ENCODE peak calls at places on chromosomes 1 and 21, in eight cellular contexts. F, N, T, I, C, G, B and M are unnamed samples. For H3K4me1, the result is how much of the 10 kb centered on the place peaks cover.

GRCh38 chr1:207223162-207223561 is 98.3 kb upstream of the CD55 start:
- DNase-seq in F (no peak), N (no peak), T (no peak), I (no peak), C (no peak), G (no peak), B (no peak), M (no peak)

GRCh38 chr1:22736496-22737088 is 26.0 kb downstream of the EPHB2 start:
- DNase-seq in F (no peak), N (no peak), T (no peak), I (no peak), C (no peak), G (no peak), B (no peak), M (no peak)

GRCh38 chr1:225845633-225846259 is 35.8 kb downstream of the EPHX1 start:
- DNase-seq in F (peak), N (no peak), T (peak), I (peak), C (peak), G (peak), B (peak), M (peak)

GRCh38 chr1:55916480-55916879 is 662.9 kb downstream of the PLPP3 start:
- DNase-seq in F (no peak), N (no peak), T (peak), I (no peak), C (no peak), G (no peak), B (no peak), M (no peak)

GRCh38 chr1:42380617-42381423 is at the start of gene RIMKLA:
- DNase-seq in F (peak), N (peak), T (peak), I (peak), C (peak), G (peak), B (no peak), M (peak)

GRCh38 chr1:174000274-174000852 is 21.8 kb downstream of the RC3H1 start:
- DNase-seq in F (no peak), N (no peak), T (peak), I (no peak), C (no peak), G (no peak), B (no peak), M (no peak)

GRCh38 chr1:22888320-22889075 is 84.2 kb downstream of the LACTBL1 start:
- DNase-seq in F (no peak), N (no peak), T (peak), I (no peak), C (no peak), G (no peak), B (no peak), M (no peak)

GRCh38 chr1:81606656-81607055 is 194.1 kb upstream of the ADGRL2 start:
- DNase-seq in F (no peak), N (no peak), T (no peak), I (no peak), C (no peak), G (no peak), B (no peak), M (no peak)

GRCh38 chr1:9766759-9767442 is 56.9 kb downstream of the CLSTN1 start:
- DNase-seq in F (no peak), N (no peak), T (peak), I (no peak), C (no peak), G (no peak), B (no peak), M (no peak)

GRCh38 chr1:206717237-206717989 is 32.7 kb downstream of the MAPKAPK2 start:
- DNase-seq in F (no peak), N (no peak), T (no peak), I (no peak), C (no peak), G (no peak), B (peak), M (no peak)

GRCh38 chr21:45612096-45613019 is 31.2 kb upstream of the PCBP3 start:
- DNase-seq in F (no peak), N (no peak), T (peak), I (no peak), C (no peak), G (no peak), B (no peak), M (no peak)

GRCh38 chr1:118012725-118013124 is 83.2 kb downstream of the WDR3 start:
- DNase-seq in F (no peak), N (no peak), T (no peak), I (no peak), C (no peak), G (no peak), B (no peak), M (no peak)

GRCh38 chr1:42173155-42173933 is 8.8 kb upstream of the GUCA2A start:
- DNase-seq in F (peak), N (peak), T (peak), I (peak), C (no peak), G (peak), B (peak), M (peak)

GRCh38 chr1:83574749-83575148 is 424.2 kb downstream of the TTLL7 start:
- DNase-seq in F (no peak), N (no peak), T (no peak), I (no peak), C (no peak), G (no peak), B (no peak), M (no peak)

GRCh38 chr1:117416004-117416403 is 48.8 kb downstream of the MAN1A2 start:
- DNase-seq in F (no peak), N (no peak), T (peak), I (no peak), C (no peak), G (no peak), B (no peak), M (no peak)

GRCh38 chr21:26177187-26177586 is 6.6 kb upstream of the APP start:
- DNase-seq in F (peak), N (no peak), T (no peak), I (no peak), C (no peak), G (peak), B (no peak), M (peak)

GRCh38 chr1:153616144-153616884 is at the start of gene S100A14:
- DNase-seq in F (no peak), N (no peak), T (no peak), I (peak), C (no peak), G (no peak), B (no peak), M (no peak)

DNA sequence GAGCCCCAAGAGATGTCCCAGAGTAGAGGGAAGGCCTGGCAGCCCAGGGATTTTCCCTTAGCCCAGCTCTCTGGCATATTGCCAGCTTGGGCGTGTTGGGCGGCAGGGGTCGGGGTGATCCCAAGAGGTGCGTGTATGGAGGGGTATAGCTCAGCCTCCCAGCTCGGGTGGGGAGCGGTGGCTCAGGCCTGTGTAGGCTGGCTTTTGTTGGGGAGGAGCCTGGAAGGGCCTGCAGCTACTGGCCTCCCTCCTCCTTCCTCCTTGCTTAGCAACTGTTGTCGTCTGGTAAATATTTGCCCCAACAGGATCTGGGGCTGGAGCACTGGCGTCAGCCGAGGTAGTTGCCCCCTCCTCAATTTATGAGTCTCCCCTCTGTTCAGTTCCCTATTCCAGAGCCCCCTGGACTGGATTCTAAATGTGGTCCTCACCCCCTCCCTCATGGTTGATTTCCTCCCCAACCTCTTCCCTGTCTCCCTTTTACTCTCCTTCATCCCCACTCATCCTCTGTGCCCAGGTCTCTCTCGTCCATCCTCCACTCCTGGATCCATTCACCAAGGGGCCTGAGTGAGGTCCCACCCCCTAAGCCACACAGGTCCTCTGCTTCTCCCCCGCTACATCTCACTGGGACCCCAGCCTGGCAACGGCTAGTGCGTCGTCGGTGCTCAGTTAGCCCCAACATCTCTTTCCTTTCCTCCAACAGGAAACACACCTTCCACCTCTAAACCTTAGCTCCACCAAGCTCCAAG is 10.3 kb upstream of the LMNA start:
- DNase-seq in F (peak), N (no peak), T (peak), I (peak), C (peak), G (peak), B (no peak), M (no peak)
- H3K4me1 ChIP-seq in F (half or more), N (under half), T (under half), I (under half), C (half or more), G (half or more), B (under half), M (under half)

GRCh38 chr1:201510734-201511133 is 3.8 kb upstream of the CSRP1 start:
- DNase-seq in F (no peak), N (no peak), T (no peak), I (no peak), C (no peak), G (no peak), B (peak), M (no peak)
- H3K4me1 ChIP-seq in F (under half), N (under half), T (under half), I (under half), C (under half), G (under half), B (half or more), M (under half)

GRCh38 chr1:70874063-70874462 is 173.6 kb downstream of the PTGER3 start:
- DNase-seq in F (no peak), N (no peak), T (no peak), I (no peak), C (no peak), G (no peak), B (no peak), M (no peak)

GRCh38 chr1:70874826-70875225 is 172.8 kb downstream of the PTGER3 start:
- DNase-seq in F (no peak), N (no peak), T (no peak), I (no peak), C (no peak), G (no peak), B (no peak), M (no peak)

GRCh38 chr1:70871790-70872189 is 175.8 kb downstream of the PTGER3 start:
- DNase-seq in F (no peak), N (no peak), T (no peak), I (no peak), C (no peak), G (no peak), B (no peak), M (no peak)

GRCh38 chr1:70877343-70877742 is 170.3 kb downstream of the PTGER3 start:
- DNase-seq in F (no peak), N (no peak), T (no peak), I (no peak), C (no peak), G (no peak), B (no peak), M (no peak)
- H3K4me1 ChIP-seq in F (under half), N (under half), T (under half), I (under half), C (under half), G (under half), B (under half), M (under half)

GRCh38 chr1:237713886-237714285 is 176.8 kb downstream of the ZP4 start:
- DNase-seq in F (no peak), N (no peak), T (peak), I (no peak), C (no peak), G (no peak), B (no peak), M (no peak)

GRCh38 chr1:237712082-237712481 is 178.6 kb downstream of the ZP4 start:
- DNase-seq in F (no peak), N (no peak), T (no peak), I (no peak), C (no peak), G (no peak), B (no peak), M (no peak)

GRCh38 chr1:237712808-237713207 is 177.9 kb downstream of the ZP4 start:
- DNase-seq in F (no peak), N (no peak), T (no peak), I (no peak), C (no peak), G (peak), B (no peak), M (no peak)

GRCh38 chr1:237717121-237717520 is 173.6 kb downstream of the ZP4 start:
- DNase-seq in F (no peak), N (no peak), T (no peak), I (no peak), C (no peak), G (no peak), B (no peak), M (no peak)
- H3K4me1 ChIP-seq in F (under half), N (under half), T (under half), I (under half), C (under half), G (under half), B (under half), M (under half)

DNA sequence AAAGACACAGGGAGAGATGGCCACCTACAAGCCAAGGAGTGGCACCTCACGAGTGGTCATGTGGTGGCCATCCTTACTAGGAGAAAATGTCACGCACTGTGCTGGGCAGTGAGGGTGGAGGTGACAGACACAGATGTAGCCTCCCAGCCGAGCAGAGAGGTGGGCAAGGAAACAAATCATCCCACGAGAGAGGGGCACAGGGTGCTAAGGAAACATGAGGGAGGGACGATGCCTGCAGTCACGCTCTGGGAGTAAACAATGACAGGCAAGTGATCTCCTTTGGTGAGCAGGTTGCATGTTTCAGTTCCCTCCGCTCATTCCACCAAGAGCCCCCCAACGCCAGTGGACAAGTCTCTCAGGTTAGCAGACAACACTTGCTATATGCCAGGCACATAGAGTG is 65.8 kb downstream of the CD247 start:
- DNase-seq in F (no peak), N (no peak), T (no peak), I (no peak), C (no peak), G (no peak), B (no peak), M (no peak)
- H3K4me1 ChIP-seq in F (under half), N (half or more), T (under half), I (under half), C (under half), G (under half), B (half or more), M (half or more)

GRCh38 chr1:200354243-200354642 is 55.6 kb downstream of the ZNF281 start:
- DNase-seq in F (no peak), N (no peak), T (no peak), I (no peak), C (no peak), G (no peak), B (no peak), M (no peak)
- H3K4me1 ChIP-seq in F (under half), N (under half), T (under half), I (under half), C (under half), G (under half), B (under half), M (under half)

DNA sequence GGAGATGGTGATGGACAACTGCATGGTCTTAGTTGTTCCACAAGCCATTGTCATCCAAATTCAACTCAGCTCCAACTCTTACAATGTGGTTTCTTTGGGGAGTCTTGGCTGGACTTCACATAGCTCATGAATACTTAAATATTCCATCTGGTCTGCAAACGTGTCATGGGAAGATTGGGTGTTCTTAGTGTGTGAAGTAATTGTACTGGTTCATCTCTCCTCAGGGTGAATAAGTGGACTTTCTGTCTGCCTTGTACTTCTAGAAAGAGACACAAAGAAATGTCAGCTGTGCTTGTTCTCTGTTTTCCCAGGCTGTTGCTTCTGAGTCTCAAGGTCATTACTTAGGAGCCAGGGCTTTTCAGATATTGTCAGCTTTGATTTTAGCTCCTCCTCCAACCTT is 106.6 kb downstream of the VPS13D start:
- DNase-seq in F (no peak), N (no peak), T (peak), I (peak), C (no peak), G (no peak), B (no peak), M (no peak)
- H3K4me1 ChIP-seq in F (under half), N (under half), T (under half), I (under half), C (under half), G (half or more), B (under half), M (under half)

GRCh38 chr1:185315364-185316108 is 1.5 kb downstream of the IVNS1ABP start:
- DNase-seq in F (no peak), N (no peak), T (no peak), I (no peak), C (no peak), G (no peak), B (peak), M (no peak)
- H3K4me1 ChIP-seq in F (under half), N (under half), T (under half), I (under half), C (under half), G (half or more), B (under half), M (half or more)

GRCh38 chr21:42466700-42467612 is 29.1 kb downstream of the RSPH1 start:
- DNase-seq in F (no peak), N (no peak), T (peak), I (no peak), C (no peak), G (no peak), B (peak), M (no peak)

GRCh38 chr21:42461881-42462877 is 33.8 kb downstream of the RSPH1 start:
- DNase-seq in F (no peak), N (no peak), T (no peak), I (peak), C (no peak), G (no peak), B (peak), M (no peak)

GRCh38 chr21:42467613-42467983 is 28.4 kb downstream of the RSPH1 start:
- DNase-seq in F (no peak), N (no peak), T (no peak), I (no peak), C (no peak), G (no peak), B (no peak), M (no peak)

GRCh38 chr21:42463861-42464515 is 32.0 kb downstream of the RSPH1 start:
- DNase-seq in F (no peak), N (peak), T (peak), I (peak), C (no peak), G (peak), B (peak), M (peak)

GRCh38 chr21:42465008-42465878 is 30.8 kb downstream of the RSPH1 start:
- DNase-seq in F (no peak), N (no peak), T (no peak), I (peak), C (no peak), G (no peak), B (no peak), M (no peak)
- H3K4me1 ChIP-seq in F (under half), N (half or more), T (under half), I (under half), C (under half), G (under half), B (half or more), M (half or more)

GRCh38 chr21:38913120-38913975 is 107.6 kb downstream of the ETS2 start:
- DNase-seq in F (peak), N (no peak), T (peak), I (peak), C (peak), G (peak), B (no peak), M (no peak)
- H3K4me1 ChIP-seq in F (under half), N (under half), T (under half), I (under half), C (under half), G (half or more), B (under half), M (under half)